ENCODE peak calls at places on chromosomes 13 and 19, in eight cellular contexts. G is endothelial cell, U is epithelial cell of esophagus, C is prostate gland, Y is dorsolateral prefrontal cortex, X is colonic mucosa, T is AG09309, Z is glutamatergic neuron. H is an unnamed sample.

GRCh38 chr13:98447881-98448641 is 128.8 kb downstream of the STK24 start:
- DNase-seq in U (peak), G (peak), Y (peak), Z (peak), T (no peak), X (no peak), C (peak), H (no peak)

GRCh38 chr19:19106061-19106551 is 32.2 kb downstream of the TMEM161A start:
- DNase-seq in C (no peak), T (no peak), Z (peak), X (peak), Y (no peak), G (peak), U (no peak), H (no peak)

GRCh38 chr19:3084943-3085342 is 9.2 kb upstream of the GNA11 start:
- DNase-seq in U (no peak), G (no peak), X (peak), Y (no peak), C (no peak), T (no peak), Z (no peak), H (no peak)

GRCh38 chr19:1849999-1850398 is 1.7 kb upstream of the REXO1 start:
- DNase-seq in T (no peak), Y (no peak), Z (no peak), U (no peak), X (no peak), C (no peak), G (no peak), H (no peak)

GRCh38 chr19:38959618-38960017 is 15.9 kb downstream of the FBXO17 start:
- DNase-seq in T (no peak), G (no peak), U (no peak), Z (no peak), X (no peak), C (no peak), Y (no peak), H (no peak)

GRCh38 chr19:1745589-1746031 is 7.7 kb upstream of the ONECUT3 start:
- DNase-seq in Z (no peak), X (no peak), U (peak), G (no peak), Y (no peak), T (no peak), C (no peak), H (no peak)

GRCh38 chr13:26558074-26558805 is 757 bp downstream of the WASF3 start:
- DNase-seq in U (peak), G (peak), Z (peak), X (peak), C (no peak), T (no peak), Y (no peak), H (peak)

GRCh38 chr13:46515793-46516192 is 37.2 kb upstream of the LRCH1 start:
- DNase-seq in C (no peak), U (no peak), Z (no peak), T (no peak), X (no peak), G (no peak), Y (no peak), H (no peak)

GRCh38 chr19:10334340-10335148 is 1.2 kb upstream of the RAVER1 start:
- DNase-seq in C (peak), Z (peak), G (peak), U (peak), T (peak), X (peak), Y (peak), H (peak)

GRCh38 chr19:39156891-39157230 is 31.3 kb downstream of the PAK4 start:
- DNase-seq in U (no peak), T (no peak), Y (no peak), X (no peak), C (no peak), Z (no peak), G (no peak), H (no peak)

GRCh38 chr13:112679932-112680677 is 9.7 kb upstream of the ATP11A start:
- DNase-seq in C (no peak), X (no peak), Y (no peak), T (no peak), Z (no peak), G (no peak), U (no peak), H (no peak)

GRCh38 chr13:56020425-56020824 is 1120.3 kb upstream of the PRR20A start:
- DNase-seq in Z (no peak), G (no peak), Y (no peak), U (no peak), X (no peak), T (no peak), C (no peak), H (no peak)

GRCh38 chr19:38433268-38433733 is at the start of gene RYR1:
- DNase-seq in Y (no peak), X (peak), G (peak), Z (peak), T (no peak), U (peak), C (no peak), H (no peak)

GRCh38 chr13:61706899-61707298 is 291.2 kb upstream of the PCDH20 start:
- DNase-seq in T (no peak), Y (no peak), X (no peak), G (no peak), C (no peak), Z (no peak), U (no peak), H (no peak)

GRCh38 chr13:44064376-44064775 is 184.7 kb downstream of the LACC1 start:
- DNase-seq in X (no peak), G (no peak), T (no peak), U (no peak), C (no peak), Y (no peak), Z (no peak), H (no peak)

GRCh38 chr19:18421371-18421959 is 2.3 kb downstream of the SSBP4 start:
- DNase-seq in T (no peak), Y (no peak), G (no peak), Z (no peak), C (no peak), U (no peak), X (no peak), H (no peak)

GRCh38 chr13:25453966-25454365 is 82.2 kb downstream of the ATP8A2 start:
- DNase-seq in Y (no peak), C (no peak), X (no peak), Z (no peak), U (peak), G (no peak), T (no peak), H (no peak)

GRCh38 chr19:29366757-29367156 is 153.8 kb upstream of the UQCRFS1 start:
- DNase-seq in U (no peak), Z (no peak), G (no peak), X (no peak), T (no peak), Y (no peak), C (no peak), H (no peak)

GRCh38 chr13:50521750-50522149 is 321.7 kb downstream of the DLEU7 start:
- DNase-seq in X (no peak), U (peak), Z (peak), G (no peak), Y (no peak), C (no peak), T (no peak), H (no peak)

GRCh38 chr19:45484273-45484945 is 12.4 kb downstream of the RTN2 start:
- DNase-seq in C (no peak), X (no peak), Z (no peak), U (peak), Y (no peak), G (no peak), T (no peak), H (no peak)

GRCh38 chr13:101649490-101650126 is 197.1 kb downstream of the ITGBL1 start:
- DNase-seq in C (no peak), Y (no peak), G (no peak), X (no peak), U (peak), T (no peak), Z (no peak), H (no peak)

GRCh38 chr13:59279024-59279423 is 884.7 kb downstream of the DIAPH3 start:
- DNase-seq in U (no peak), C (no peak), Y (no peak), Z (no peak), T (no peak), G (no peak), X (no peak), H (no peak)

GRCh38 chr13:90706631-90707030 is 640.9 kb upstream of the MIR17HG start:
- DNase-seq in T (no peak), G (no peak), Y (no peak), U (peak), Z (no peak), C (no peak), X (no peak), H (no peak)

GRCh38 chr19:33204136-33204973 is 10.2 kb downstream of the LRP3 start:
- DNase-seq in T (no peak), X (no peak), C (no peak), Z (no peak), Y (no peak), U (no peak), G (no peak), H (no peak)

GRCh38 chr19:11767633-11768133 is 883 bp downstream of the ZNF441 start:
- DNase-seq in T (no peak), X (peak), G (no peak), U (peak), C (peak), Z (peak), Y (peak), H (peak)

GRCh38 chr13:95553614-95554385 is 1.3 kb downstream of the CLDN10 start:
- DNase-seq in X (peak), Y (no peak), U (peak), T (no peak), G (peak), Z (peak), C (no peak), H (peak)

GRCh38 chr13:83987394-83987793 is 105.1 kb upstream of the SLITRK1 start:
- DNase-seq in C (no peak), X (no peak), Y (no peak), T (no peak), U (no peak), G (no peak), Z (no peak), H (no peak)

GRCh38 chr19:6674868-6675305 is 4.9 kb upstream of the TNFSF14 start:
- DNase-seq in X (peak), C (no peak), Y (no peak), Z (no peak), G (no peak), U (peak), T (no peak), H (no peak)

GRCh38 chr19:3798137-3798536 is 12.0 kb upstream of the MATK start:
- DNase-seq in Y (no peak), U (no peak), T (no peak), X (no peak), Z (no peak), G (no peak), C (no peak), H (no peak)

GRCh38 chr19:46670874-46671273 is 9.9 kb upstream of the DACT3 start:
- DNase-seq in C (no peak), X (no peak), U (peak), T (no peak), Z (no peak), Y (no peak), G (no peak), H (no peak)

GRCh38 chr13:100434010-100434763 is 154.4 kb downstream of the GGACT start:
- DNase-seq in G (no peak), Z (no peak), C (no peak), U (peak), T (no peak), X (no peak), Y (no peak), H (no peak)

GRCh38 chr13:51818771-51819511 is 15.0 kb upstream of the DHRS12 start:
- DNase-seq in Y (no peak), U (no peak), C (no peak), Z (no peak), T (peak), X (no peak), G (no peak), H (no peak)

GRCh38 chr13:51817717-51818116 is 13.8 kb upstream of the DHRS12 start:
- DNase-seq in Z (no peak), Y (no peak), U (no peak), T (no peak), X (no peak), G (no peak), C (no peak), H (no peak)

GRCh38 chr13:51819544-51819943 is 15.6 kb upstream of the DHRS12 start:
- DNase-seq in X (no peak), G (no peak), U (no peak), T (no peak), Z (no peak), C (no peak), Y (no peak), H (no peak)

GRCh38 chr13:51816604-51817254 is 12.8 kb upstream of the DHRS12 start:
- DNase-seq in T (no peak), Z (no peak), U (peak), X (no peak), G (no peak), C (no peak), Y (no peak), H (no peak)

DNA sequence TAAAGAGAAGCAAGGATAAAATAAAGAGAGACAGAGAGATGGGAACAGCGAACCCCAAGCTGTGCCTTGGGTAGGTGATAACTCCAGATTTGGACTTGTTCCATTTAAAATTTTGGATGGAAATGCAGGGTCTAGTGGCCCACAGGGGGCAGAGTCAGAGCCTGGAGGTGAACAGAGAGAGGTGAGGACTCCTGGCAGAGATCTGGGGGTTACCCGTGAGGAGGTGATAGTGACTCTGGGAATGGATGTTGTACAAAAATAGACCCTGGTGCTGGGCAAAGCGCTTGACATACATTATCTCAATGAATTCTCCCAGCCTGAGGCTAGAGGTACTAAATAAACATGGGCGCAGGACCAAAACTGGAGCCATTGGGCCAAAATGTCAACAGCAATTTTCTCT is 14.3 kb upstream of the DHRS12 start:
- DNase-seq in T (no peak), Z (no peak), U (no peak), G (no peak), X (no peak), C (no peak), Y (no peak), H (no peak)
- TF ChIP-seq CTCF in T (no peak), Z (no peak), U (no peak), G (no peak), X (no peak), C (no peak), Y (no peak), H (no peak)

GRCh38 chr13:48749699-48750473 is 96.2 kb downstream of the CYSLTR2 start:
- DNase-seq in T (peak), U (peak), C (no peak), Y (peak), G (peak), X (peak), Z (peak), H (peak)
- TF ChIP-seq CTCF in T (peak), U (peak), C (peak), Y (peak), G (no peak), X (peak), Z (peak), H (no peak)

GRCh38 chr19:50703915-50704548 is 15.6 kb downstream of the SHANK1 start:
- DNase-seq in G (no peak), T (no peak), U (no peak), X (no peak), Y (no peak), Z (peak), C (no peak), H (no peak)
- TF ChIP-seq CTCF in G (no peak), T (no peak), U (no peak), X (no peak), Y (peak), Z (peak), C (peak), H (no peak)

GRCh38 chr13:111382877-111383276 is 62.4 kb downstream of the TEX29 start:
- DNase-seq in U (no peak), X (no peak), C (no peak), T (no peak), Z (peak), G (no peak), Y (peak), H (no peak)
- TF ChIP-seq CTCF in U (no peak), X (no peak), C (no peak), T (no peak), Z (no peak), G (no peak), Y (no peak), H (no peak)

DNA sequence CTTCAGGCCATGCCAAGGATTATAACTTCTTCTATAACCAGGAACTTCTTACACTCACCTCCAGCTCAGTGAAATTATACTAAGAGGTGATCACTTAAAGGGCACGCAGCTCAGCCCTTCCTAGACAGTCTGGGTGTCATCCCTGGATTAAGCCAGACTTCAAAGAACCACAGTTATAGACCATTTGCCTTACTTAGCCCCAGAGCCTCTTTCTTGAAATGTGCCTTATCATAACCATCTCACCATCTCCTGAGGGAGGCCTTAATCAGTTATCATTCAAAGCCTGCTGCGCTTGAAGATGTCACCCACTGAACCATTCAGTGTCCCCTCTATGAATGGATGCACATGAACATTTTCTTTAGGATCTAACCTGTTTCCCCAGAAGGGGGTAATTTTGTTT is 10.1 kb upstream of the DHRS12 start:
- DNase-seq in T (no peak), U (no peak), Z (no peak), G (no peak), C (no peak), X (no peak), Y (no peak), H (no peak)
- TF ChIP-seq CTCF in T (no peak), U (no peak), Z (no peak), G (no peak), C (no peak), X (no peak), Y (no peak), H (no peak)

GRCh38 chr19:41821003-41821735 is 23.3 kb downstream of the LYPD4 start:
- DNase-seq in Y (no peak), U (peak), Z (peak), X (peak), G (peak), C (peak), T (no peak), H (no peak)
- TF ChIP-seq CTCF in Y (peak), U (peak), Z (peak), X (peak), G (peak), C (peak), T (peak), H (no peak)

GRCh38 chr13:35631666-35632065 is 155.2 kb upstream of the MAB21L1 start:
- DNase-seq in Y (no peak), C (no peak), U (no peak), Z (no peak), T (no peak), G (no peak), X (no peak), H (no peak)

GRCh38 chr13:35630551-35631275 is 154.2 kb upstream of the MAB21L1 start:
- DNase-seq in G (peak), T (peak), Y (no peak), U (peak), C (peak), Z (peak), X (no peak), H (no peak)
- TF ChIP-seq CTCF in G (peak), T (peak), Y (peak), U (peak), C (peak), Z (peak), X (peak), H (peak)

GRCh38 chr13:110073982-110074381 is 233.0 kb downstream of the COL4A1 start:
- DNase-seq in U (no peak), T (no peak), Y (no peak), Z (no peak), X (no peak), G (no peak), C (no peak), H (no peak)
- TF ChIP-seq CTCF in U (no peak), T (no peak), Y (no peak), Z (no peak), X (no peak), G (no peak), C (no peak), H (no peak)